ENCODE peak calls at places on chromosomes 12 and 14, in four cellular contexts. B, Z, W and V are unnamed samples.

GRCh38 chr14:32203928-32204357 is 874 bp upstream of the RNU6-8 start:
- DNase-seq in B (peak; percentile 31), Z (no peak), W (no peak), V (no peak)

GRCh38 chr12:131928080-131928764 is 854 bp upstream of the PUS1 start:
- DNase-seq in B (no peak), Z (peak; percentile 41), W (no peak), V (no peak)

GRCh38 chr12:96368233-96368632 is 32.0 kb downstream of the CDK17 start:
- DNase-seq in B (no peak), Z (no peak), W (no peak), V (no peak)

GRCh38 chr12:108699955-108700563 is 31.3 kb downstream of the CORO1C start:
- DNase-seq in B (no peak), Z (no peak), W (peak; percentile 91), V (no peak)

GRCh38 chr14:70905316-70905715 is 1.9 kb upstream of the PCNX1 start:
- DNase-seq in B (no peak), Z (no peak), W (no peak), V (no peak)

GRCh38 chr14:90398315-90398811 is 1.5 kb downstream of the CALM1 start:
- DNase-seq in B (no peak), Z (peak; percentile 35), W (no peak), V (peak; percentile 43)

GRCh38 chr14:61475316-61475715 is 153.9 kb downstream of the PRKCH start:
- DNase-seq in B (peak; percentile 67), Z (no peak), W (peak; percentile 44), V (peak; percentile 58)

GRCh38 chr12:121611306-121611705 is 15.0 kb upstream of the ORAI1 start:
- DNase-seq in B (no peak), Z (peak; percentile 82), W (peak; percentile 84), V (peak; percentile 64)

GRCh38 chr12:120367924-120368788 is 808 bp downstream of the MSI1 start:
- DNase-seq in B (no peak), Z (peak; percentile 36), W (peak; percentile 61), V (peak; percentile 26)

GRCh38 chr12:45131506-45131905 is 80.6 kb upstream of the DBX2 start:
- DNase-seq in B (no peak), Z (no peak), W (no peak), V (no peak)

GRCh38 chr12:45128637-45129036 is 77.7 kb upstream of the DBX2 start:
- DNase-seq in B (no peak), Z (no peak), W (no peak), V (no peak)

GRCh38 chr12:45125997-45126396 is 75.1 kb upstream of the DBX2 start:
- DNase-seq in B (no peak), Z (no peak), W (no peak), V (no peak)

GRCh38 chr12:45130881-45131281 is 80.0 kb upstream of the DBX2 start:
- DNase-seq in B (peak; percentile 28), Z (peak; percentile 59), W (peak; percentile 47), V (peak; percentile 64)
- TF ChIP-seq ELF4 in B (no peak), Z (no peak), W (no peak), V (no peak)

GRCh38 chr12:124518051-124518932 is 49.1 kb downstream of the NCOR2 start:
- DNase-seq in B (peak; percentile 93), Z (no peak), W (no peak), V (peak; percentile 80)
- TF ChIP-seq ELF4 in B (no peak), Z (no peak), W (no peak), V (no peak)

GRCh38 chr12:109779382-109779781 is 53.8 kb downstream of the TRPV4 start:
- DNase-seq in B (peak; percentile 47), Z (no peak), W (peak; percentile 60), V (no peak)
- TF ChIP-seq ELF4 in B (no peak), Z (no peak), W (no peak), V (no peak)

GRCh38 chr12:88530868-88531267 is 49.4 kb downstream of the KITLG start:
- DNase-seq in B (no peak), Z (no peak), W (no peak), V (no peak)
- TF ChIP-seq ELF4 in B (no peak), Z (no peak), W (no peak), V (no peak)

DNA sequence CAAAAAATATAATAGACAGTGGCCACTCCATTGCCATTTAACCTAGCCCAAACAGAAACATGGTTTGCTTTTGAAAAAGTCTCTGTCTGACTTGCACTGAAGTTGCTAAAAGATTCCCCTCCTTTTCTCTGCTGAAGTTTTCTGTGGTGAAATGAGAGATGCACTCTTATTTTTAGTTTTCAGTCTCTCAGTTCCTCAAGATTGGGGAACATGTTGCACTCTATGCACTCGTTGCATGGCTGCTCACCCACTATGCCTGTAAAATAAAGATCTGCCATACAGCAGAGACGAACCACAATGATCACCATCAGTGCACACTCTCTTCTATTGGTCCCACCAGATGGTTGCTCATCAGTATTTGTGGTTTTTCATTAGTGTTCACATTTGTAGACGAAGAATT is 13.1 kb upstream of the DAAM1 start:
- DNase-seq in B (no peak), Z (no peak), W (no peak), V (no peak)
- TF ChIP-seq ELF4 in B (no peak), Z (no peak), W (no peak), V (no peak)

GRCh38 chr12:113302466-113302865 is 32.4 kb downstream of the SLC8B1 start:
- DNase-seq in B (no peak), Z (no peak), W (no peak), V (no peak)
- TF ChIP-seq ELF4 in B (no peak), Z (no peak), W (no peak), V (no peak)

GRCh38 chr12:1922985-1923384 is 4.5 kb upstream of the CACNA2D4 start:
- DNase-seq in B (no peak), Z (no peak), W (no peak), V (no peak)
- TF ChIP-seq ELF4 in B (no peak), Z (no peak), W (no peak), V (no peak)

GRCh38 chr14:24565766-24566165 is 10.3 kb downstream of the CTSG start:
- DNase-seq in B (no peak), Z (no peak), W (no peak), V (no peak)

GRCh38 chr14:24563505-24563904 is 12.5 kb downstream of the CTSG start:
- DNase-seq in B (no peak), Z (no peak), W (no peak), V (no peak)

DNA sequence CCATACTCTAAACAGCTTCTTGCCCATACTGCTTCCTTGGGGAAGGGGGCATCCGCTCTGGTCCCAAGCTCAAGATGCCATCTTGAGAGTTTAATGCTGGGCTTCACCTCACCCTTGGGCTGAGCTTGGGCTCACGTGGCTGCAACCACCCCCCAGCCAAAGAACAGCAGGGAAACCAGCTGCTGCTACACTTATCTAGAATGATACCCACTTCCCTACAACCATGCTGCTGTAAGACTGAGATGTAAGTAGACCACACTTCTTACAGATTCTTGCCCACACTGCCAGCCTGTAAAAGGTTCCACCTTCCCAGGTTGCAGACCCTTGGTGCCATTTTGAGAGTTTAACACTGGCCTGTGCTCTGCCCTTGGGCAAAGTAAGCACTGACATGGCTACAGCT is 9.7 kb downstream of the CTSG start:
- DNase-seq in B (no peak), Z (no peak), W (no peak), V (no peak)
- TF ChIP-seq ELF4 in B (no peak), Z (no peak), W (no peak), V (no peak)

GRCh38 chr14:57391609-57392195 is 1.3 kb downstream of the NAA30 start:
- DNase-seq in B (no peak), Z (no peak), W (no peak), V (peak; percentile 8)
- TF ChIP-seq ELF4 in B (no peak), Z (no peak), W (no peak), V (no peak)